ENCODE peak calls at places on chromosomes 3 and 15, in four cellular contexts. E, O, I and N are unnamed samples.

GRCh38 chr3:187925326-187925725 is 180.1 kb upstream of the BCL6 start:
- DNase-seq in E (no peak), O (no peak), I (no peak), N (no peak)

GRCh38 chr3:123735456-123735855 is 148.7 kb downstream of the MYLK start:
- DNase-seq in E (no peak), O (no peak), I (no peak), N (no peak)

GRCh38 chr3:146581877-146582508 is 23.2 kb downstream of the PLSCR5 start:
- DNase-seq in E (no peak), O (no peak), I (peak; percentile 34), N (no peak)

GRCh38 chr15:73927003-73927475 is 777 bp downstream of the LOXL1 start:
- DNase-seq in E (no peak), O (no peak), I (no peak), N (no peak)

GRCh38 chr15:29312387-29312786 is 42.8 kb upstream of the NSMCE3 start:
- DNase-seq in E (no peak), O (peak; percentile 10), I (peak; percentile 67), N (peak; percentile 49)

GRCh38 chr3:29141912-29142262 is 139.0 kb upstream of the RBMS3 start:
- DNase-seq in E (no peak), O (no peak), I (no peak), N (no peak)

GRCh38 chr3:132006605-132007204 is 28.1 kb downstream of the CPNE4 start:
- DNase-seq in E (no peak), O (no peak), I (peak; percentile 24), N (no peak)

GRCh38 chr3:12187448-12188327 is 29.0 kb upstream of the TIMP4 start:
- DNase-seq in E (no peak), O (no peak), I (peak; percentile 71), N (no peak)

DNA sequence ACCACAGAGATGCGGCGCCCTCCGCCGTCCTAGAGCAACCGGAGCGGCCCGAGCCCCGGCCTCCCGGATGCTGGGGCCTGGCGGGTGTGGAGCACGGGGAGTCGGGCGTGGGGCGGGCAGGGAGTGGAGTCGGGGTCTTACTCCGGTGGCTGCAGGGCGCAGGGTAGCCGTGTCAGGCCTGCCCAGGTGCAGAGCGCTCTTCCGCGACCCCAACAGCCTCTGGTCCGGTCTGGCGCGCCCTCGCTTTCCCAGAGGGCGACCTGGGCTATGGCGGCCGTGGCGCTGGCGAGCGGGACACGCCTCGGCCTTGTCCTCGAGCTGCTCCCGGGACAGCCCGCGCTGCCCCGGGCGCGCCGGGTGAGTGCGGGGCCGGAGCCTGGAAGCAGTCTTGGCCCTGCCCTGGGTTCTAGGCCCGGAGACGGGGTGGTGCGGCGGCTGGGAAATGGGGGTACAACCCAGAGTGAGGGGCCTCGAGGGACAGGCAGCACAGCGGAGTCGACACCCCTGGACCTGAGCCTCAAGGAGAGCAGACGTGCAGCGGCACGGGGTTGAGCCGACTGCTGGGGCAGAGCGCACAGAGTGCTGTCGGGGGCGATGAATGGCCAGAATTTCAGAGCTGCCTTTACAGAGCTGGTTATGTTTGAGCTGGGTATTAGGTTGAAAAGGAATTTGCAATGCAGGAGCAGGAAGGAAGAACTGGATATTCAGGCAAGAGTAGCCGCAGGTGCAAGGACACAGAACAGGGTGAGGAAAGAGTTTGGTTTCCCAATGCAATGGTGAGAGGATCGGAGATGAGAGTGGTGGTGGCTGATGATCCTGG is at the start of gene ZNF662:
- DNase-seq in E (peak; percentile 78), O (no peak), I (no peak), N (no peak)
- H3K4me3 ChIP-seq in E (peak within 1 kb of the TSS; percentile 94), O (peak within 1 kb of the TSS; percentile 55), I (peak within 1 kb of the TSS; percentile 34), N (peak within 1 kb of the TSS; percentile 57)

GRCh38 chr15:63048115-63048985 is 5.8 kb downstream of the TPM1 start:
- DNase-seq in E (peak; percentile 93), O (peak; percentile 88), I (peak; percentile 92), N (no peak)

GRCh38 chr15:63045438-63046278 is 3.1 kb downstream of the TPM1 start:
- DNase-seq in E (no peak), O (no peak), I (no peak), N (no peak)

GRCh38 chr15:63047792-63048114 is 5.2 kb downstream of the TPM1 start:
- DNase-seq in E (no peak), O (no peak), I (no peak), N (no peak)

GRCh38 chr15:63048986-63049665 is 6.6 kb downstream of the TPM1 start:
- DNase-seq in E (no peak), O (no peak), I (peak; percentile 66), N (no peak)

DNA sequence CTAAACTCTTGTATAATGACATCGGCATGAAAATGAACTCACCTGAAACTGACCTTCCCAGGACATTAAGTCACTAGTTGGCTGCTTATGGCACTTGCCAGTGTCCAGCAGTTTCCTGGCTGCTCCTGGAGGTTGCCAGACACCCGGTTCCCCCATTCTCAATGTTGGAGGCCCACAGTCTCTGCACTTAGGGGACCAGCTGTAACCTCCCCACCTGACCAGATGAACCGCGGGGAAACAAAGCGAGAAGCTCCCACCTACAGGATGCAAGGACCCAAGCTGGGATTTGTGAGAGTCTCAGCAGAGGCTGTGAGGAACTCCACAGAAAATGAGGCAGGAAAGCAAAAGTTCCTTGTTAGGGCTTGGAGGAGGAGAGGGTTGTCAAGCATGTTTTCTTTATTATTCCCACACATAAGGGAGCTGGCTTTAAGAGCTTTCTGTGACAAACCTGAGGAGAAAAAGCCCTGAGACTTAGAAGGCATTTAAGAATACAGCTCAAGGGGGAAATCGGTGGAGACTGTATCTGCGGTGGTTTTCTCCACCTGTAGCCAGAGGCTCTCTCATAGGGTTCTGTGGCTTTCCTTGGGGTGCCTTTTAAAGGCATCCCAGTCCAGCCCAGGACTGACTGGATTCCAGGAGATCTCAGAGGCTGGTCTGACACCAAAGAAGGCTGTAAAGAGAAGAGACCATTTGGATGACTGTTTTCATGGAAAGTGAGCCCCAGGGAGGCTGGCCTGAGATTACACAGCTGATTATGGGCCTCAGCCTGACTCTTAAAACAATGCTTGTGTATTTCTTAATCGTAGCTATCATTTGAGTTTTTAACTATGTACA is 4.6 kb downstream of the TPM1 start:
- DNase-seq in E (no peak), O (no peak), I (no peak), N (no peak)
- H3K4me3 ChIP-seq in E (peak overlapping the region; percentile 94), O (peak overlapping the region; percentile 94), I (peak overlapping the region; percentile 84), N (peak overlapping the region; percentile 75)

GRCh38 chr3:100407164-100407563 is 5.8 kb downstream of the LNP1 start:
- DNase-seq in E (no peak), O (no peak), I (no peak), N (no peak)
- H3K4me3 ChIP-seq in E (no peak overlapping the region), O (no peak overlapping the region), I (no peak overlapping the region), N (no peak overlapping the region)

GRCh38 chr3:3192481-3192764 is 12.9 kb upstream of the CRBN start:
- DNase-seq in E (no peak), O (no peak), I (no peak), N (no peak)
- H3K4me3 ChIP-seq in E (no peak overlapping the region), O (no peak overlapping the region), I (no peak overlapping the region), N (no peak overlapping the region)

GRCh38 chr3:184262166-184262926 is 993 bp upstream of the CAMK2N2 start:
- DNase-seq in E (no peak), O (no peak), I (peak; percentile 2), N (no peak)

GRCh38 chr3:184259396-184259877 is 1.9 kb downstream of the CAMK2N2 start:
- DNase-seq in E (no peak), O (no peak), I (no peak), N (no peak)

GRCh38 chr3:184261270-184262165 is at the start of gene CAMK2N2:
- DNase-seq in E (peak; percentile 64), O (no peak), I (peak; percentile 47), N (no peak)

GRCh38 chr3:184259878-184260570 is 1.3 kb downstream of the CAMK2N2 start:
- DNase-seq in E (no peak), O (no peak), I (peak; percentile 17), N (no peak)

GRCh38 chr3:184260571-184261269 is 633 bp downstream of the CAMK2N2 start:
- DNase-seq in E (peak; percentile 52), O (no peak), I (no peak), N (no peak)
- H3K4me3 ChIP-seq in E (peak overlapping the region; percentile 76), O (peak overlapping the region; percentile 59), I (peak overlapping the region; percentile 55), N (peak overlapping the region; percentile 58)

GRCh38 chr3:133136114-133137041 is 98.2 kb downstream of the TMEM108 start:
- DNase-seq in E (no peak), O (no peak), I (no peak), N (no peak)
- H3K4me3 ChIP-seq in E (no peak overlapping the region), O (no peak overlapping the region), I (no peak overlapping the region), N (no peak overlapping the region)

DNA sequence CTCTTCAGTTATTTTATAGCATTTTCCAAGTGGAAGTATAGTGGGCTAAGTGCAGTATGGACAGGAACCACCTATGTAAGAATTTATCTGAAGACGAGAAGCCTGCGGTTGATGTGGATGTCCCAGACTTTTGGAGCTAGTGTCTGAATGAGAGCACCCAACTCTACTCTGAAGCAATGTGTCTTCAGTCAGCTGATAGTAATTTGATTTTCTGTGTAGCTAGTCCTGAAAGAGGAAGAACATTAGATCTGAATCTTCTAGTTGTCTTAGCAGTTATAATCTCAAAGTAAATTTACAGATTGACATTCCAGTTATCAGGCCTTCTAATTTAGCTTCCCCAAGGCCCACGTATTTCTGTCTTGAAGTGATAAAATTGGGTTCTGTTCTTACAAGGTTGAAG is 1.4 kb downstream of the TCAIM start:
- DNase-seq in E (no peak), O (no peak), I (no peak), N (no peak)
- H3K4me3 ChIP-seq in E (peak overlapping the region; percentile 88), O (peak overlapping the region; percentile 91), I (peak overlapping the region; percentile 2), N (peak overlapping the region; percentile 90)

DNA sequence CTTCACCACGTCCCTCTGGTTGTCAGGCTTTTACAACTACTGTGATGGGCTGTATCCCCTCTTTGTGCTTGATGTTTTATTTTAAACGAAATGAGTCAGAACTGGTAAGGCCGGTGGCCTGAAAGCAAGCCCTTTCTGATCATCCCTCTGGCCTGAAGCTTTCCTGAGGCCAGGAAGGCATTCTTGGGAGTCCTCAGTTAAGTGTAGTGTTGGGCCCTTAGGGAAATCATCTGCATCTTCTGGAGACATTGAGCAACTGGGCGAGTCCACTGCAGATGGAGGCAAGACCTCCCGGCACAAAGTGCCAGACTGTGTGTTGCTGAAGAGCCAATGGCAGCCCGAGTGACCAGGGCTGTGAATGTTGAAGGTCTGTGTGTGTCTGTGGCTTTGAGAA is 33.0 kb upstream of the AMOTL2 start:
- DNase-seq in E (no peak), O (no peak), I (peak; percentile 32), N (no peak)
- H3K4me3 ChIP-seq in E (peak overlapping the region; percentile 72), O (no peak overlapping the region), I (no peak overlapping the region), N (no peak overlapping the region)

DNA sequence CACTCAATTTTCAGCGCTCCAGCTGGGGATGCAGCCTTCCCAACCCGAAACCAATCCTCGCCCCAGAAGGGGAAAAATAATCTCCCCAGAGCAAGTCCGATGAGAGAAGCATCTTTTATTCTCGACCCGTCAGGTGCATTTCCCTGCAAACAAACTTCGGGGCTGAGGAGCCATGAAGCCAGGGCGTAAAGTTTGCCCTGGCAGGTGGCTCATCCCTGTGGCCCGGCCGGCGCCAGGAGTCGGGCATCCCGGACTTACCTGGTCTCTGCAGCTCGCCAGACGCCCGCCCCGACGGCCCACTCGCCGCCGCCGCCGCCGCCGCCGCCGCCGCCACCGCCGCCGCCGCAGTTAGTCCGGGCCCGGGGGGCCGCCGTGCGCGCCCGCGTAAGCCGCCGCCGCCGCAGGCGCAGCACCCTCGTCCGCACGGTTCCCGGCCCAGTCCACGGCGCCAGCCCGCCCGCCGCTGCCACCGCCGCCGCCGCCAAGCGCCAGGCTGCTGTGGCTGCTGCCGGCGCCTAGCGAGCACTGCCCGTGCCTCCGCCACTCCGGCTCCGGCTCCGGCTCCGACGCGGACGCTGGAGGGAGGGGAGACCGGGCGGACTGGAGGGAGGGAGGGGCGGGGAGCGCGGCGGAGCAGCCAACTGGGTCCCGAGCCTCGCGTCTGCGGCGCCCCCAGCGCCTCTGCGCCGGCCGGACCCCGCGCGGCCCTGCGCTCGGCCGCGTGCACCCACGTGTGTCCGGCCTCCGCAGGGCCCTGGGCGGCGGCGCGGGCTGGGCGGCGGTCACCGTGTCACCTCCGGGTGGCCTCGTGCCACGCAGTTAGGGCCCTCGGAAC is at the start of gene CNTN3:
- DNase-seq in E (no peak), O (no peak), I (peak; percentile 49), N (no peak)
- H3K4me3 ChIP-seq in E (peak within 1 kb of the TSS; percentile 65), O (peak within 1 kb of the TSS; percentile 65), I (peak within 1 kb of the TSS; percentile 68), N (peak within 1 kb of the TSS; percentile 55)